ENCODE peak calls at places on chromosomes 5 and 9, in four cellular contexts. T is A549, U is HepG2, N is GM12878. A is an unnamed sample.

GRCh38 chr5:114018178-114018577 is 343.7 kb upstream of the KCNN2 start:
- DNase-seq in T (no peak), U (peak; percentile 1), N (no peak), A (peak; percentile 47)

GRCh38 chr5:120152472-120152871 is 311.6 kb upstream of the PRR16 start:
- DNase-seq in T (peak; percentile 43), U (no peak), N (no peak), A (no peak)

GRCh38 chr9:122939611-122940010 is 1.2 kb upstream of the RABGAP1 start:
- DNase-seq in T (no peak), U (no peak), N (no peak), A (no peak)

GRCh38 chr5:87069974-87070608 is 197.6 kb upstream of the RASA1 start:
- DNase-seq in T (peak; percentile 39), U (no peak), N (peak; percentile 59), A (peak; percentile 38)

GRCh38 chr5:5344606-5345005 is 77.9 kb upstream of the ICE1 start:
- DNase-seq in T (no peak), U (no peak), N (no peak), A (no peak)

GRCh38 chr5:72818866-72819534 is 2.5 kb downstream of the TNPO1 start:
- DNase-seq in T (peak; percentile 78), U (peak; percentile 53), N (no peak), A (peak; percentile 92)

GRCh38 chr5:133391349-133392136 is 220.8 kb downstream of the FSTL4 start:
- DNase-seq in T (no peak), U (no peak), N (no peak), A (no peak)

GRCh38 chr9:106716820-106717219 is 146.1 kb upstream of the ZNF462 start:
- DNase-seq in T (no peak), U (no peak), N (no peak), A (no peak)

GRCh38 chr5:135273212-135273611 is 125.8 kb downstream of the MACROH2A1 start:
- DNase-seq in T (no peak), U (no peak), N (no peak), A (no peak)

GRCh38 chr5:59158165-59158564 is 575.3 kb downstream of the RAB3C start:
- DNase-seq in T (peak; percentile 77), U (no peak), N (no peak), A (no peak)

GRCh38 chr9:137224850-137225694 is at the start of gene CYSRT1:
- DNase-seq in T (no peak), U (no peak), N (no peak), A (no peak)

GRCh38 chr5:39661026-39661779 is 236.4 kb upstream of the DAB2 start:
- DNase-seq in T (no peak), U (no peak), N (no peak), A (no peak)

GRCh38 chr5:172361566-172362238 is 78.1 kb upstream of the UBTD2 start:
- DNase-seq in T (peak; percentile 56), U (no peak), N (peak; percentile 55), A (no peak)

GRCh38 chr9:133800266-133800665 is 62.1 kb upstream of the SARDH start:
- DNase-seq in T (no peak), U (no peak), N (no peak), A (no peak)

GRCh38 chr9:88623698-88624097 is 88.7 kb downstream of the NXNL2 start:
- DNase-seq in T (no peak), U (no peak), N (no peak), A (no peak)

GRCh38 chr9:88628811-88629210 is 93.8 kb downstream of the NXNL2 start:
- DNase-seq in T (no peak), U (no peak), N (no peak), A (no peak)

DNA sequence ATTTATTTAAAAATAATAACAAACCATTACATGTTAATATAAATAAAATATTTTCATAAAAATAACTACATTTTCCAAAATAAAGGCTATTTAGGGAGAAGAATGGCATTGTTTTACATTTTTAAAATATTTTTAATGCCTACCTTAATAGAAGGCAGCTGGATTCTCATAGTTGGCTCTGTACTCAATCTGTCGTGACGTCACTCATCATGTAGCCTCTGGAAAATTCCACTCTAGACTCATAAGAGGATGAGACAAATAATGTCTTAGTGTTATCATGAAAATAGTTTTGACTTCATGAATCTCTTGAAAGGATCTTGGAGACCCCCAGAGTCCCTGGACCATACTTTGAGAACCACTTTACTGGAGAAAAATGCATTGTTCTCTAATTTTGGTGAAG is 93.1 kb downstream of the NXNL2 start:
- DNase-seq in T (no peak), U (no peak), N (no peak), A (no peak)
- TF ChIP-seq JUNB in T (no peak), U (no peak), N (no peak), A (no peak)

GRCh38 chr5:54306893-54307292 is 3.5 kb downstream of the ARL15 start:
- DNase-seq in T (no peak), U (no peak), N (no peak), A (no peak)
- TF ChIP-seq REST in T (no peak), U (no peak), N (no peak), A (no peak)

GRCh38 chr9:13705913-13706312 is 426.4 kb upstream of the MPDZ start:
- DNase-seq in T (no peak), U (no peak), N (no peak), A (no peak)
- H3K27ac ChIP-seq in T (no peak overlapping the region), U (no peak overlapping the region), N (no peak overlapping the region), A (no peak overlapping the region)

DNA sequence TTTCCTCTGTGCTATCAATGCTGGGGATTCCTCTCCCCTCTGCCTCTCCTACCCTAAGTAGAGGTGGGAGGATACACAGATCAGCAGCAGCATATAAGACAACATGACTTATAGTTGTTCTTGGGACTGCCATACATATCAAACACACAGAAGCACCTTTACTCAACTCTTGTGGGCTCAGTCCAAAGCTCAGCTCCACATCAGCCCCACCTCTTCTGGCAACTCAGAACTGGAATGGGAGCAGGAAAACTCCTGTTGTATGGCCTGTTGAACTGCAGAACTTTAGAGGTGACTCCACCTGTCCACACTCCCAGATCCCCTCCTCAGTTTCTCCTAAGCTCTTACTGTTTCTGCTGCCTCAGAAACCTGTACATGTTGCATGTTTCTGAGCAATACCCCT is 127.8 kb downstream of the SV2C start:
- DNase-seq in T (no peak), U (no peak), N (no peak), A (no peak)
- TF ChIP-seq JUNB in T (no peak), U (no peak), N (no peak), A (no peak)

GRCh38 chr9:4662108-4662988 is at the start of gene PLPP6:
- DNase-seq in T (peak; percentile 91), U (peak; percentile 86), N (peak; percentile 52), A (peak; percentile 98)
- TF ChIP-seq REST in T (no peak), U (no peak), N (no peak), A (peak; percentile 30)

A was measured in GM23338.